ENCODE peak calls at places on chromosomes 3 and 15, in eight cellular contexts. W is GM23248, R is uterus, U is Karpas-422, V is left lung, B is AG04450, T is foreskin keratinocyte, D is SJSA1. O is an unnamed sample.

GRCh38 chr3:156551746-156552145 is 3.2 kb downstream of the SSR3 start:
- DNase-seq in W (peak), R (no peak), U (no peak), V (no peak), B (peak), T (peak), D (peak), O (no peak)

GRCh38 chr15:72231847-72232461 is 964 bp upstream of the PKM start:
- DNase-seq in W (peak), R (no peak), U (peak), V (no peak), B (no peak), T (peak), D (peak), O (no peak)

GRCh38 chr3:133756716-133757694 is 10.8 kb downstream of the TF start:
- DNase-seq in W (no peak), R (no peak), U (no peak), V (no peak), B (no peak), T (peak), D (no peak), O (no peak)

GRCh38 chr3:113658107-113658506 is 38.3 kb downstream of the USF3 start:
- DNase-seq in W (no peak), R (no peak), U (no peak), V (no peak), B (no peak), T (no peak), D (no peak), O (no peak)

GRCh38 chr3:150232992-150233451 is 175.1 kb upstream of the TSC22D2 start:
- DNase-seq in W (peak), R (no peak), U (no peak), V (no peak), B (no peak), T (peak), D (peak), O (no peak)

GRCh38 chr15:71110800-71111565 is 4.3 kb upstream of the THSD4 start:
- DNase-seq in W (no peak), R (no peak), U (no peak), V (no peak), B (no peak), T (no peak), D (no peak), O (no peak)

GRCh38 chr3:188389711-188390346 is 235.9 kb downstream of the LPP start:
- DNase-seq in W (peak), R (no peak), U (peak), V (no peak), B (no peak), T (peak), D (peak), O (peak)

GRCh38 chr15:93997071-93997658 is 234.2 kb upstream of the MCTP2 start:
- DNase-seq in W (peak), R (no peak), U (peak), V (no peak), B (peak), T (no peak), D (peak), O (no peak)

GRCh38 chr15:37124330-37124729 is 24.0 kb upstream of the MEIS2 start:
- DNase-seq in W (no peak), R (no peak), U (no peak), V (no peak), B (no peak), T (no peak), D (no peak), O (no peak)

GRCh38 chr3:197584733-197585132 is 29.0 kb upstream of the BDH1 start:
- DNase-seq in W (no peak), R (no peak), U (no peak), V (no peak), B (no peak), T (no peak), D (no peak), O (no peak)

GRCh38 chr3:65138531-65138930 is 450.7 kb upstream of the ADAMTS9 start:
- DNase-seq in W (no peak), R (no peak), U (no peak), V (no peak), B (no peak), T (no peak), D (no peak), O (no peak)

GRCh38 chr3:66432767-66433521 is 67.9 kb downstream of the LRIG1 start:
- DNase-seq in W (no peak), R (no peak), U (no peak), V (no peak), B (no peak), T (no peak), D (no peak), O (no peak)

GRCh38 chr15:98221577-98221976 is 261.1 kb downstream of the ARRDC4 start:
- DNase-seq in W (no peak), R (no peak), U (no peak), V (no peak), B (no peak), T (no peak), D (no peak), O (no peak)

GRCh38 chr3:99515-99914 is 97.0 kb upstream of the CHL1 start:
- DNase-seq in W (no peak), R (no peak), U (no peak), V (no peak), B (no peak), T (no peak), D (no peak), O (no peak)

GRCh38 chr15:84748274-84749110 is at the start of gene ZNF592:
- DNase-seq in W (peak), R (peak), U (peak), V (peak), B (peak), T (peak), D (no peak), O (peak)

GRCh38 chr3:4743371-4743770 is 235.9 kb upstream of the BHLHE40 start:
- DNase-seq in W (no peak), R (no peak), U (no peak), V (no peak), B (no peak), T (no peak), D (no peak), O (no peak)

GRCh38 chr15:48096355-48096786 is 24.4 kb upstream of the SLC24A5 start:
- DNase-seq in W (no peak), R (no peak), U (no peak), V (no peak), B (no peak), T (no peak), D (no peak), O (no peak)

GRCh38 chr3:129000742-129001100 is 383 bp upstream of the EFCC1 start:
- DNase-seq in W (no peak), R (no peak), U (no peak), V (no peak), B (no peak), T (no peak), D (no peak), O (no peak)

GRCh38 chr3:48398701-48399386 is 26.8 kb downstream of the FBXW12 start:
- DNase-seq in W (no peak), R (no peak), U (no peak), V (peak), B (no peak), T (no peak), D (no peak), O (no peak)

GRCh38 chr3:63921741-63922482 is 9.7 kb upstream of the SCAANT1 start:
- DNase-seq in W (no peak), R (no peak), U (peak), V (no peak), B (no peak), T (no peak), D (no peak), O (no peak)

GRCh38 chr3:177676148-177676547 is 478.9 kb upstream of the TBL1XR1 start:
- DNase-seq in W (no peak), R (no peak), U (no peak), V (no peak), B (no peak), T (no peak), D (no peak), O (no peak)

GRCh38 chr3:56799251-56799882 is 2.4 kb downstream of the ARHGEF3 start:
- DNase-seq in W (peak), R (no peak), U (peak), V (no peak), B (no peak), T (peak), D (peak), O (no peak)

GRCh38 chr15:80801891-80802680 is 22.9 kb downstream of the CEMIP start:
- DNase-seq in W (peak), R (no peak), U (no peak), V (no peak), B (no peak), T (no peak), D (no peak), O (no peak)

GRCh38 chr3:24199775-24200247 is 254.7 kb downstream of the NR1D2 start:
- DNase-seq in W (peak), R (no peak), U (no peak), V (no peak), B (no peak), T (no peak), D (no peak), O (no peak)

GRCh38 chr3:129238945-129239705 is 10.3 kb upstream of the COPG1 start:
- DNase-seq in W (peak), R (no peak), U (no peak), V (no peak), B (no peak), T (peak), D (no peak), O (no peak)

GRCh38 chr15:33008284-33009011 is 186.1 kb downstream of the FMN1 start:
- DNase-seq in W (peak), R (no peak), U (no peak), V (no peak), B (peak), T (no peak), D (peak), O (no peak)

GRCh38 chr3:106860182-106860581 is 517.1 kb upstream of the CCDC54 start:
- DNase-seq in W (peak), R (no peak), U (no peak), V (no peak), B (no peak), T (peak), D (no peak), O (no peak)

GRCh38 chr3:121111914-121112612 is 204.1 kb downstream of the STXBP5L start:
- DNase-seq in W (no peak), R (no peak), U (no peak), V (no peak), B (no peak), T (no peak), D (no peak), O (no peak)

GRCh38 chr3:66858656-66859381 is 139.3 kb upstream of the KBTBD8 start:
- DNase-seq in W (no peak), R (no peak), U (peak), V (no peak), B (no peak), T (no peak), D (no peak), O (no peak)

GRCh38 chr3:135246027-135246426 is 451.0 kb downstream of the EPHB1 start:
- DNase-seq in W (no peak), R (no peak), U (peak), V (no peak), B (no peak), T (no peak), D (no peak), O (no peak)

GRCh38 chr15:68631621-68632051 is 52.8 kb downstream of the CORO2B start:
- DNase-seq in W (no peak), R (no peak), U (peak), V (no peak), B (no peak), T (no peak), D (no peak), O (no peak)

GRCh38 chr3:4776399-4776979 is 202.7 kb upstream of the BHLHE40 start:
- DNase-seq in W (no peak), R (no peak), U (no peak), V (no peak), B (no peak), T (peak), D (no peak), O (no peak)

GRCh38 chr3:184523825-184524615 is 37.6 kb upstream of the EPHB3 start:
- DNase-seq in W (peak), R (peak), U (no peak), V (no peak), B (no peak), T (peak), D (no peak), O (no peak)

GRCh38 chr3:53671192-53672021 is 174.8 kb downstream of the CHDH start:
- DNase-seq in W (no peak), R (no peak), U (no peak), V (no peak), B (no peak), T (no peak), D (no peak), O (no peak)

DNA sequence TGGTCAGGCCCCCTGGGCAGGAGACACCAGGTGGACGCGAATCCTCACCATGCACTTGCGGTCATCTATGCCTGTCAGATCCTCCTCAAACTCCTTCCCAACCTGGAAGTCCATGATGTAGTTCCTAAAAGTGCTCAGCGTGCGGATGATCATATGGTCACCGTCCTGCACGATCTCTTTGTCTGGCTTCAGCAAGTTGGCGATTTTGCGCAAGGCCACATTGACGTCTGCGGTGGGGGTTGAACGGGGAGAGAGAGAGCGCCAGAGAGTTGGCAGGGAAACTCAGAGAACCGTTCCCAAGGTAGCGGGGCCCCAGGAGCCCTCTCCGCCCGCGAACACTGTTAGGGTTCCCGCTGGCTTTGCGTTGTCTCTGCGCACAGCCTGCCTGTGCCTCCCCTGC is 809 bp downstream of the RBP1 start:
- DNase-seq in W (no peak), R (peak), U (no peak), V (no peak), B (no peak), T (no peak), D (no peak), O (peak)
- H3K27ac ChIP-seq in W (no peak), R (peak), U (no peak), V (no peak), B (no peak), T (peak), D (no peak), O (peak)

GRCh38 chr3:98556164-98557130 is 24.7 kb downstream of the GPR15 start:
- DNase-seq in W (peak), R (no peak), U (no peak), V (no peak), B (no peak), T (no peak), D (peak), O (no peak)
- H3K27ac ChIP-seq in W (no peak), R (no peak), U (no peak), V (no peak), B (no peak), T (no peak), D (peak), O (no peak)

GRCh38 chr3:126855374-126855773 is 127.5 kb upstream of the PLXNA1 start:
- DNase-seq in W (no peak), R (no peak), U (no peak), V (no peak), B (no peak), T (no peak), D (no peak), O (peak)

GRCh38 chr3:126858401-126858800 is 124.5 kb upstream of the PLXNA1 start:
- DNase-seq in W (no peak), R (no peak), U (no peak), V (no peak), B (no peak), T (no peak), D (no peak), O (peak)

GRCh38 chr3:126859415-126860246 is 123.3 kb upstream of the PLXNA1 start:
- DNase-seq in W (peak), R (no peak), U (no peak), V (no peak), B (no peak), T (no peak), D (no peak), O (peak)

GRCh38 chr3:126857928-126858327 is 125.0 kb upstream of the PLXNA1 start:
- DNase-seq in W (no peak), R (no peak), U (no peak), V (no peak), B (no peak), T (no peak), D (no peak), O (peak)

DNA sequence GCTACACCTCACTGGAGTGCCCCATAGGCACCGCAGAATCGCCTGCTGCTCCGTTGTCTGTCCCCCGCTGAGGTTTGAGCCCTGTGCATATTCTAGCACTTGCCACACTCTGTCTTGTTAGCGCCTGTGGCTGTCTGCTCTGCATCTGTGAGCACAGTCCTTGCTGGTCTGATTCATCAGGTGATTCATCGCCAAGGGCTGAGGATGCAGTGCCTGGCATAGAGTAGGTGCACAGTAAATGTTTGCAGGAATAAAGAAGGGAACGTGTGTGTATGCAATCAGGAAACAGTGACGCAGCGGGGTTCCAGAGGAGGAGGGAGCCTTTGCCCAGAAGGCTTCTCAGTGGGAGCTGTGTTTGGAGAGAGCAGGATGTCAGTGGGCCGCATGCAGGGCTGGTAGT is 124.0 kb upstream of the PLXNA1 start:
- DNase-seq in W (peak), R (no peak), U (no peak), V (no peak), B (peak), T (peak), D (peak), O (no peak)
- H3K27ac ChIP-seq in W (peak), R (no peak), U (no peak), V (no peak), B (peak), T (no peak), D (peak), O (no peak)

GRCh38 chr15:63067976-63068743 is 25.6 kb downstream of the TPM1 start:
- DNase-seq in W (no peak), R (no peak), U (no peak), V (no peak), B (no peak), T (no peak), D (peak), O (no peak)
- H3K27ac ChIP-seq in W (peak), R (peak), U (no peak), V (no peak), B (no peak), T (no peak), D (no peak), O (peak)

DNA sequence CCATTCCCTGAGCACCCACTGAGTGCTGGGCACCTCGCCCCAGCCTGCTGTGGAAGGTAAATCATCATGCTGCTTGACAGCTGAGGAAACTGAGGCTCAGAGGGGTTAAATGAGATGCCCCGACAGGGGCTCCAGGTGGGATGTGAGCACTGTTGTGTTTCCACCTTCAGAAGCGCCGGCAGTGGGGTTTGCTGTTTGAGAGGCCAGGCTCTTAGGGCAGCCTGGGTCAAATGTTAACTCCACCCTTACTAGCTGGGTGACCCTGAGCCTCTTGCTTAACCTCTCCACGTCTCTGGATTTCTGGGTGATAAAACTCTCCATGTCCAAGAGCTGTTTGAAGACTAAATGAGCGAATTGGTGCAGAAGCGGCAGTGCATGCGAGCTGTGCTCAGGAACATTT is 43.1 kb downstream of the FAM3D start:
- DNase-seq in W (no peak), R (no peak), U (no peak), V (no peak), B (no peak), T (no peak), D (no peak), O (no peak)
- H3K27ac ChIP-seq in W (no peak), R (no peak), U (no peak), V (no peak), B (no peak), T (no peak), D (no peak), O (no peak)

GRCh38 chr15:96331942-96332853 is 1.7 kb downstream of the NR2F2 start:
- DNase-seq in W (peak), R (peak), U (no peak), V (peak), B (no peak), T (no peak), D (peak), O (no peak)
- H3K27ac ChIP-seq in W (peak), R (peak), U (no peak), V (peak), B (peak), T (peak), D (peak), O (peak)

DNA sequence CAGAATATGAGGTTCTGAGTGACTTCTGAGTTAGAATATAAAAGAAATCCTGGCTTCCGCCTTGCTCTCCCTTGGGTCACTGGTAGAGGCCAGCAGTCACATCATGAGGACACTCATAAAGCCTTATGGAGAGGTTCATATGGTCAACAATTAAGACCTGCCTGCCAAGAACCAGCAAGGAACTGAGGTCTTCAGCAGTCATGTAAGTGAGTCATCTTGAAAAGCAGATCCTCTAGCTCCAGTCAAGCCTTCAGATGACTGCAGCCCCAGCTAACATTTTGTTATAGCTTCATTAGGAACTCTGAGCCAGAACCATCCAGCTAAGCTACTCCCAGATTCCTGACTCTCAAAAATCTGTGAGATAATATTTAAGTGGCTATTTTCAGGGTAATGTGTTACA is 447.2 kb downstream of the SHQ1 start:
- DNase-seq in W (no peak), R (no peak), U (no peak), V (no peak), B (no peak), T (no peak), D (no peak), O (no peak)
- H3K27ac ChIP-seq in W (no peak), R (no peak), U (no peak), V (no peak), B (no peak), T (no peak), D (no peak), O (no peak)